ENCODE peak calls at places on chromosomes 12 and 14, in five cellular contexts. One of them, this sample, is unnamed.

GRCh38 chr14:100504372-100505078 is 82.7 kb downstream of the BEGAIN start:
- DNase-seq in EL: peak; percentile 64
- DNase-seq in sciatic nerve: no peak
- DNase-seq in neural crest cell: no peak
- DNase-seq in CD8-positive, alpha-beta T cell: no peak
- DNase-seq in this sample: no peak

GRCh38 chr14:33916663-33917565 is 34.0 kb downstream of the EGLN3 start:
- DNase-seq in EL: peak; percentile 4
- DNase-seq in sciatic nerve: no peak
- DNase-seq in neural crest cell: no peak
- DNase-seq in CD8-positive, alpha-beta T cell: no peak
- DNase-seq in this sample: no peak

GRCh38 chr14:29971101-29971500 is 43.5 kb upstream of the PRKD1 start:
- DNase-seq in EL: no peak
- DNase-seq in sciatic nerve: no peak
- DNase-seq in neural crest cell: no peak
- DNase-seq in CD8-positive, alpha-beta T cell: no peak
- DNase-seq in this sample: no peak

GRCh38 chr12:5088586-5089264 is 45.0 kb downstream of the KCNA5 start:
- DNase-seq in EL: peak; percentile 88
- DNase-seq in sciatic nerve: no peak
- DNase-seq in neural crest cell: no peak
- DNase-seq in CD8-positive, alpha-beta T cell: no peak
- DNase-seq in this sample: no peak

GRCh38 chr12:11228268-11228879 is 41.1 kb downstream of the PRB3 start:
- DNase-seq in EL: peak; percentile 50
- DNase-seq in sciatic nerve: no peak
- DNase-seq in neural crest cell: peak; percentile 53
- DNase-seq in CD8-positive, alpha-beta T cell: no peak
- DNase-seq in this sample: no peak

GRCh38 chr14:35250319-35250718 is 41.9 kb upstream of the PSMA6 start:
- DNase-seq in EL: no peak
- DNase-seq in sciatic nerve: no peak
- DNase-seq in neural crest cell: no peak
- DNase-seq in CD8-positive, alpha-beta T cell: no peak
- DNase-seq in this sample: no peak

GRCh38 chr14:31582286-31582691 is 21.1 kb downstream of the NUBPL start:
- DNase-seq in EL: no peak
- DNase-seq in sciatic nerve: no peak
- DNase-seq in neural crest cell: no peak
- DNase-seq in CD8-positive, alpha-beta T cell: no peak
- DNase-seq in this sample: no peak

GRCh38 chr12:110266980-110267620 is 13.9 kb upstream of the ATP2A2 start:
- DNase-seq in EL: peak; percentile 78
- DNase-seq in sciatic nerve: no peak
- DNase-seq in neural crest cell: no peak
- DNase-seq in CD8-positive, alpha-beta T cell: no peak
- DNase-seq in this sample: no peak

GRCh38 chr12:4202918-4203317 is 70.6 kb upstream of the CCND2 start:
- DNase-seq in EL: no peak
- DNase-seq in sciatic nerve: no peak
- DNase-seq in neural crest cell: no peak
- DNase-seq in CD8-positive, alpha-beta T cell: no peak
- DNase-seq in this sample: no peak

GRCh38 chr14:61860294-61860918 is 98.2 kb downstream of the SNAPC1 start:
- DNase-seq in EL: peak; percentile 47
- DNase-seq in sciatic nerve: no peak
- DNase-seq in neural crest cell: peak; percentile 40
- DNase-seq in CD8-positive, alpha-beta T cell: peak; percentile 41
- DNase-seq in this sample: peak; percentile 42

GRCh38 chr12:24947541-24948451 is 1.1 kb downstream of the BCAT1 start:
- DNase-seq in EL: no peak
- DNase-seq in sciatic nerve: no peak
- DNase-seq in neural crest cell: no peak
- DNase-seq in CD8-positive, alpha-beta T cell: no peak
- DNase-seq in this sample: no peak